ENCODE peak calls at places on chromosomes 2 and 18, in eight cellular contexts. One of them, this sample, is unnamed.
A peak's percentile ranks its signal among the peaks of the same experiment; 100 is the strongest.

GRCh38 chr18:58269931-58270330 is 225.9 kb downstream of the NEDD4L start:
- DNase-seq in adrenal gland: no peak
- DNase-seq in prostate gland: peak; percentile 80
- DNase-seq in IMR-90: no peak
- DNase-seq in breast epithelium: peak; percentile 49
- DNase-seq in endothelial cell of umbilical vein: no peak
- DNase-seq in sigmoid colon: no peak
- DNase-seq in HepG2: no peak
- DNase-seq in this sample: no peak

GRCh38 chr2:119849838-119850565 is 90.3 kb downstream of the PTPN4 start:
- DNase-seq in HepG2: no peak
- DNase-seq in adrenal gland: no peak
- DNase-seq in IMR-90: peak; percentile 23
- DNase-seq in endothelial cell of umbilical vein: no peak
- DNase-seq in prostate gland: no peak
- DNase-seq in breast epithelium: no peak
- DNase-seq in sigmoid colon: no peak
- DNase-seq in this sample: no peak

GRCh38 chr18:32139835-32140283 is 48.2 kb downstream of the RNF138 start:
- DNase-seq in prostate gland: no peak
- DNase-seq in breast epithelium: no peak
- DNase-seq in adrenal gland: no peak
- DNase-seq in HepG2: no peak
- DNase-seq in sigmoid colon: no peak
- DNase-seq in IMR-90: no peak
- DNase-seq in endothelial cell of umbilical vein: no peak
- DNase-seq in this sample: no peak

GRCh38 chr2:100213595-100213994 is 71.2 kb upstream of the AFF3 start:
- DNase-seq in endothelial cell of umbilical vein: no peak
- DNase-seq in sigmoid colon: peak; percentile 80
- DNase-seq in HepG2: no peak
- DNase-seq in IMR-90: no peak
- DNase-seq in adrenal gland: no peak
- DNase-seq in breast epithelium: peak; percentile 73
- DNase-seq in prostate gland: peak; percentile 29
- DNase-seq in this sample: no peak

GRCh38 chr18:47737198-47737830 is 193.1 kb downstream of the SMAD2 start:
- DNase-seq in adrenal gland: peak; percentile 6
- DNase-seq in HepG2: no peak
- DNase-seq in IMR-90: no peak
- DNase-seq in endothelial cell of umbilical vein: no peak
- DNase-seq in prostate gland: no peak
- DNase-seq in breast epithelium: no peak
- DNase-seq in sigmoid colon: peak; percentile 27
- DNase-seq in this sample: no peak

GRCh38 chr18:44636241-44636640 is 44.4 kb upstream of the SETBP1 start:
- DNase-seq in sigmoid colon: no peak
- DNase-seq in prostate gland: no peak
- DNase-seq in adrenal gland: no peak
- DNase-seq in HepG2: no peak
- DNase-seq in breast epithelium: no peak
- DNase-seq in IMR-90: no peak
- DNase-seq in endothelial cell of umbilical vein: no peak
- DNase-seq in this sample: no peak

GRCh38 chr2:72893594-72894319 is 6.5 kb downstream of the SPR start:
- DNase-seq in sigmoid colon: no peak
- DNase-seq in HepG2: peak; percentile 68
- DNase-seq in prostate gland: no peak
- DNase-seq in adrenal gland: peak; percentile 65
- DNase-seq in breast epithelium: no peak
- DNase-seq in IMR-90: peak; percentile 73
- DNase-seq in endothelial cell of umbilical vein: peak; percentile 72
- DNase-seq in this sample: peak; percentile 52

GRCh38 chr2:169452080-169452479 is 27.2 kb upstream of the BBS5 start:
- DNase-seq in breast epithelium: no peak
- DNase-seq in endothelial cell of umbilical vein: peak; percentile 39
- DNase-seq in HepG2: peak; percentile 61
- DNase-seq in prostate gland: no peak
- DNase-seq in IMR-90: peak; percentile 58
- DNase-seq in sigmoid colon: no peak
- DNase-seq in adrenal gland: no peak
- DNase-seq in this sample: peak; percentile 63

GRCh38 chr18:9417081-9417841 is 58.1 kb upstream of the RALBP1 start:
- DNase-seq in prostate gland: no peak
- DNase-seq in breast epithelium: no peak
- DNase-seq in HepG2: no peak
- DNase-seq in IMR-90: peak; percentile 56
- DNase-seq in endothelial cell of umbilical vein: peak; percentile 69
- DNase-seq in sigmoid colon: peak; percentile 67
- DNase-seq in adrenal gland: no peak
- DNase-seq in this sample: no peak

GRCh38 chr18:49500136-49500921 is 13.3 kb upstream of the C18orf32 start:
- DNase-seq in IMR-90: no peak
- DNase-seq in breast epithelium: no peak
- DNase-seq in sigmoid colon: no peak
- DNase-seq in HepG2: no peak
- DNase-seq in endothelial cell of umbilical vein: no peak
- DNase-seq in adrenal gland: no peak
- DNase-seq in prostate gland: no peak
- DNase-seq in this sample: no peak

GRCh38 chr2:203280428-203281064 is 41.7 kb downstream of the CYP20A1 start:
- DNase-seq in endothelial cell of umbilical vein: peak; percentile 96
- DNase-seq in IMR-90: no peak
- DNase-seq in prostate gland: no peak
- DNase-seq in breast epithelium: no peak
- DNase-seq in sigmoid colon: no peak
- DNase-seq in adrenal gland: peak; percentile 17
- DNase-seq in HepG2: no peak
- DNase-seq in this sample: no peak

GRCh38 chr18:55694291-55694690 is 106.3 kb upstream of the TCF4 start:
- DNase-seq in endothelial cell of umbilical vein: no peak
- DNase-seq in breast epithelium: no peak
- DNase-seq in HepG2: no peak
- DNase-seq in adrenal gland: no peak
- DNase-seq in prostate gland: no peak
- DNase-seq in IMR-90: peak; percentile 13
- DNase-seq in sigmoid colon: no peak
- DNase-seq in this sample: no peak

GRCh38 chr2:32264422-32265149 is at the start of gene NLRC4:
- DNase-seq in breast epithelium: no peak
- DNase-seq in adrenal gland: no peak
- DNase-seq in endothelial cell of umbilical vein: no peak
- DNase-seq in prostate gland: no peak
- DNase-seq in sigmoid colon: no peak
- DNase-seq in HepG2: no peak
- DNase-seq in IMR-90: no peak
- DNase-seq in this sample: no peak

GRCh38 chr2:3595985-3596384 is 1.1 kb downstream of the COLEC11 start:
- DNase-seq in sigmoid colon: no peak
- DNase-seq in HepG2: no peak
- DNase-seq in prostate gland: no peak
- DNase-seq in IMR-90: no peak
- DNase-seq in adrenal gland: no peak
- DNase-seq in breast epithelium: no peak
- DNase-seq in endothelial cell of umbilical vein: no peak
- DNase-seq in this sample: no peak

GRCh38 chr2:163481515-163481914 is 254.3 kb downstream of the FIGN start:
- DNase-seq in prostate gland: no peak
- DNase-seq in IMR-90: no peak
- DNase-seq in breast epithelium: no peak
- DNase-seq in sigmoid colon: no peak
- DNase-seq in HepG2: no peak
- DNase-seq in adrenal gland: no peak
- DNase-seq in endothelial cell of umbilical vein: no peak
- DNase-seq in this sample: no peak

GRCh38 chr18:35500113-35500512 is 2.4 kb upstream of the INO80C start:
- DNase-seq in prostate gland: no peak
- DNase-seq in HepG2: no peak
- DNase-seq in breast epithelium: no peak
- DNase-seq in sigmoid colon: no peak
- DNase-seq in endothelial cell of umbilical vein: no peak
- DNase-seq in IMR-90: no peak
- DNase-seq in adrenal gland: no peak
- DNase-seq in this sample: no peak

GRCh38 chr18:35494281-35494825 is 3.4 kb downstream of the INO80C start:
- DNase-seq in adrenal gland: no peak
- DNase-seq in breast epithelium: no peak
- DNase-seq in prostate gland: no peak
- DNase-seq in sigmoid colon: no peak
- DNase-seq in HepG2: no peak
- DNase-seq in IMR-90: no peak
- DNase-seq in endothelial cell of umbilical vein: no peak
- DNase-seq in this sample: no peak

GRCh38 chr18:35497006-35497333 is 790 bp downstream of the INO80C start:
- DNase-seq in endothelial cell of umbilical vein: no peak
- DNase-seq in breast epithelium: no peak
- DNase-seq in IMR-90: peak; percentile 51
- DNase-seq in sigmoid colon: peak; percentile 73
- DNase-seq in HepG2: no peak
- DNase-seq in adrenal gland: peak; percentile 39
- DNase-seq in prostate gland: no peak
- DNase-seq in this sample: no peak

GRCh38 chr18:35495821-35496368 is 1.9 kb downstream of the INO80C start:
- DNase-seq in prostate gland: no peak
- DNase-seq in sigmoid colon: no peak
- DNase-seq in IMR-90: peak; percentile 64
- DNase-seq in adrenal gland: no peak
- DNase-seq in breast epithelium: no peak
- DNase-seq in endothelial cell of umbilical vein: no peak
- DNase-seq in HepG2: no peak
- DNase-seq in this sample: peak; percentile 60

GRCh38 chr18:35497334-35498197 is at the start of gene INO80C:
- DNase-seq in HepG2: peak; percentile 85
- DNase-seq in sigmoid colon: peak; percentile 95
- DNase-seq in endothelial cell of umbilical vein: peak; percentile 96
- DNase-seq in IMR-90: peak; percentile 93
- DNase-seq in prostate gland: peak; percentile 83
- DNase-seq in breast epithelium: peak; percentile 85
- DNase-seq in adrenal gland: peak; percentile 94
- DNase-seq in this sample: peak; percentile 98
- TF ChIP-seq POLR2A in HepG2: peak; percentile 90
- TF ChIP-seq POLR2A in sigmoid colon: peak; percentile 90
- TF ChIP-seq POLR2A in endothelial cell of umbilical vein: peak; percentile 88
- TF ChIP-seq POLR2A in IMR-90: peak; percentile 89
- TF ChIP-seq POLR2A in prostate gland: peak; percentile 71
- TF ChIP-seq POLR2A in breast epithelium: peak; percentile 88
- TF ChIP-seq POLR2A in adrenal gland: peak; percentile 93
- TF ChIP-seq POLR2A in this sample: peak; percentile 99

GRCh38 chr2:42808301-42808700 is 15.9 kb upstream of the HAAO start:
- DNase-seq in endothelial cell of umbilical vein: no peak
- DNase-seq in breast epithelium: peak; percentile 12
- DNase-seq in adrenal gland: no peak
- DNase-seq in prostate gland: no peak
- DNase-seq in IMR-90: no peak
- DNase-seq in HepG2: no peak
- DNase-seq in sigmoid colon: no peak
- DNase-seq in this sample: no peak

GRCh38 chr2:42810126-42810970 is 18.0 kb upstream of the HAAO start:
- DNase-seq in breast epithelium: peak; percentile 95
- DNase-seq in prostate gland: peak; percentile 95
- DNase-seq in IMR-90: peak; percentile 97
- DNase-seq in HepG2: peak; percentile 94
- DNase-seq in sigmoid colon: peak; percentile 98
- DNase-seq in adrenal gland: peak; percentile 98
- DNase-seq in endothelial cell of umbilical vein: peak; percentile 98
- DNase-seq in this sample: peak; percentile 97

GRCh38 chr2:42809876-42810125 is 17.4 kb upstream of the HAAO start:
- DNase-seq in HepG2: peak; percentile 79
- DNase-seq in adrenal gland: peak; percentile 88
- DNase-seq in IMR-90: peak; percentile 77
- DNase-seq in prostate gland: peak; percentile 78
- DNase-seq in endothelial cell of umbilical vein: no peak
- DNase-seq in sigmoid colon: peak; percentile 95
- DNase-seq in breast epithelium: peak; percentile 80
- DNase-seq in this sample: no peak

GRCh38 chr2:42810971-42811865 is 18.8 kb upstream of the HAAO start:
- DNase-seq in breast epithelium: peak; percentile 60
- DNase-seq in sigmoid colon: peak; percentile 86
- DNase-seq in IMR-90: peak; percentile 35
- DNase-seq in adrenal gland: peak; percentile 67
- DNase-seq in HepG2: peak; percentile 61
- DNase-seq in prostate gland: peak; percentile 45
- DNase-seq in endothelial cell of umbilical vein: peak; percentile 66
- DNase-seq in this sample: peak; percentile 76

GRCh38 chr2:42809131-42809875 is 16.9 kb upstream of the HAAO start:
- DNase-seq in endothelial cell of umbilical vein: peak; percentile 74
- DNase-seq in breast epithelium: peak; percentile 40
- DNase-seq in sigmoid colon: peak; percentile 74
- DNase-seq in adrenal gland: peak; percentile 49
- DNase-seq in IMR-90: no peak
- DNase-seq in prostate gland: no peak
- DNase-seq in HepG2: no peak
- DNase-seq in this sample: peak; percentile 38
- TF ChIP-seq POLR2A in endothelial cell of umbilical vein: no peak
- TF ChIP-seq POLR2A in breast epithelium: no peak
- TF ChIP-seq POLR2A in sigmoid colon: no peak
- TF ChIP-seq POLR2A in adrenal gland: no peak
- TF ChIP-seq POLR2A in IMR-90: no peak
- TF ChIP-seq POLR2A in prostate gland: no peak
- TF ChIP-seq POLR2A in HepG2: no peak
- TF ChIP-seq POLR2A in this sample: no peak

GRCh38 chr2:74560591-74560990 is 6.1 kb downstream of the DOK1 start:
- DNase-seq in HepG2: no peak
- DNase-seq in prostate gland: no peak
- DNase-seq in adrenal gland: no peak
- DNase-seq in endothelial cell of umbilical vein: no peak
- DNase-seq in sigmoid colon: no peak
- DNase-seq in breast epithelium: peak; percentile 58
- DNase-seq in IMR-90: no peak
- DNase-seq in this sample: no peak
- TF ChIP-seq POLR2A in HepG2: no peak
- TF ChIP-seq POLR2A in prostate gland: no peak
- TF ChIP-seq POLR2A in adrenal gland: no peak
- TF ChIP-seq POLR2A in endothelial cell of umbilical vein: no peak
- TF ChIP-seq POLR2A in sigmoid colon: no peak
- TF ChIP-seq POLR2A in breast epithelium: no peak
- TF ChIP-seq POLR2A in IMR-90: no peak
- TF ChIP-seq POLR2A in this sample: no peak

DNA sequence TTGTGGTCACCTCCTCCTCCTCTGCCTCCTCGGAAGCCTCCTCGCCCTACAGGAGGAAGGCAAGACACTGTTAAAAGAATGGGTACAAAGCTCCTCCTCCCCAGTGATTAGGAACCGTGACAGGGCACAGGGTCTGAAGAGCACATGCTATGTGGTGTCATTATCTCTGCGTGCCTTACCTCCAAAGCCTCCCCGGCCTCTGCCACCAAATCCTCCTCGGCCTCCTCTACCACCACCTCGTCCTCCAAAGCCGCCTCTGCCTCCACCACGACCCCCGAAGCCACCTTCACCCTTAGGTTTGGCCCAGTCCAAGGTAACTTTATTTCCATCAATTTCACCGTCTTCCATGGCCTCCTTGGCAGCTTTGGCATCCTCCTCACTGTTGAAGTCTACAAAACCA is 9.1 kb downstream of the NCL start:
- DNase-seq in prostate gland: no peak
- DNase-seq in HepG2: no peak
- DNase-seq in breast epithelium: no peak
- DNase-seq in sigmoid colon: no peak
- DNase-seq in adrenal gland: no peak
- DNase-seq in endothelial cell of umbilical vein: no peak
- DNase-seq in IMR-90: no peak
- DNase-seq in this sample: no peak
- TF ChIP-seq POLR2A in prostate gland: no peak
- TF ChIP-seq POLR2A in HepG2: peak; percentile 53
- TF ChIP-seq POLR2A in breast epithelium: no peak
- TF ChIP-seq POLR2A in sigmoid colon: no peak
- TF ChIP-seq POLR2A in adrenal gland: no peak
- TF ChIP-seq POLR2A in endothelial cell of umbilical vein: peak; percentile 22
- TF ChIP-seq POLR2A in IMR-90: no peak
- TF ChIP-seq POLR2A in this sample: no peak

This sample was measured in erythroblast.